ENCODE peak calls at places on chromosomes 5 and 9, in ten cellular contexts. One of them, this sample, is unnamed.

GRCh38 chr9:37903831-37904646 is at the start of gene SLC25A51:
- DNase-seq in GM23338: peak
- DNase-seq in NCI-H1092 treated with DMSO at 0.1 percent for 48 hours: peak
- DNase-seq in mesendoderm: peak
- DNase-seq in kidney epithelial cell: no peak
- DNase-seq in breast epithelium: peak
- DNase-seq in fibroblast of mammary gland: peak
- DNase-seq in HFFc6: peak
- DNase-seq in tibial nerve: peak
- DNase-seq in neural progenitor cell: peak
- DNase-seq in this sample: peak

GRCh38 chr9:14962193-14962899 is 52.1 kb upstream of the FREM1 start:
- DNase-seq in HFFc6: no peak
- DNase-seq in NCI-H1092 treated with DMSO at 0.1 percent for 48 hours: no peak
- DNase-seq in fibroblast of mammary gland: peak
- DNase-seq in GM23338: no peak
- DNase-seq in tibial nerve: peak
- DNase-seq in kidney epithelial cell: no peak
- DNase-seq in neural progenitor cell: no peak
- DNase-seq in breast epithelium: peak
- DNase-seq in mesendoderm: no peak
- DNase-seq in this sample: no peak

GRCh38 chr9:87081523-87081922 is 134.2 kb upstream of the GAS1 start:
- DNase-seq in tibial nerve: no peak
- DNase-seq in kidney epithelial cell: no peak
- DNase-seq in neural progenitor cell: no peak
- DNase-seq in HFFc6: no peak
- DNase-seq in NCI-H1092 treated with DMSO at 0.1 percent for 48 hours: no peak
- DNase-seq in fibroblast of mammary gland: no peak
- DNase-seq in mesendoderm: no peak
- DNase-seq in breast epithelium: no peak
- DNase-seq in GM23338: no peak
- DNase-seq in this sample: no peak

GRCh38 chr5:154654484-154655375 is 100.4 kb upstream of the LARP1 start:
- DNase-seq in kidney epithelial cell: no peak
- DNase-seq in GM23338: no peak
- DNase-seq in mesendoderm: no peak
- DNase-seq in neural progenitor cell: no peak
- DNase-seq in breast epithelium: no peak
- DNase-seq in fibroblast of mammary gland: no peak
- DNase-seq in NCI-H1092 treated with DMSO at 0.1 percent for 48 hours: no peak
- DNase-seq in HFFc6: no peak
- DNase-seq in tibial nerve: no peak
- DNase-seq in this sample: no peak

GRCh38 chr5:61289669-61290363 is 42.2 kb upstream of the ZSWIM6 start:
- DNase-seq in kidney epithelial cell: no peak
- DNase-seq in NCI-H1092 treated with DMSO at 0.1 percent for 48 hours: no peak
- DNase-seq in tibial nerve: no peak
- DNase-seq in HFFc6: no peak
- DNase-seq in neural progenitor cell: no peak
- DNase-seq in breast epithelium: no peak
- DNase-seq in fibroblast of mammary gland: no peak
- DNase-seq in mesendoderm: no peak
- DNase-seq in GM23338: no peak
- DNase-seq in this sample: no peak

GRCh38 chr9:96553070-96553469 is 66.6 kb downstream of the CDC14B start:
- DNase-seq in breast epithelium: no peak
- DNase-seq in NCI-H1092 treated with DMSO at 0.1 percent for 48 hours: no peak
- DNase-seq in kidney epithelial cell: no peak
- DNase-seq in fibroblast of mammary gland: peak
- DNase-seq in tibial nerve: no peak
- DNase-seq in neural progenitor cell: no peak
- DNase-seq in GM23338: no peak
- DNase-seq in HFFc6: peak
- DNase-seq in mesendoderm: no peak
- DNase-seq in this sample: peak

GRCh38 chr9:87698069-87698809 is 27.7 kb upstream of the CTSL start:
- DNase-seq in mesendoderm: no peak
- DNase-seq in breast epithelium: no peak
- DNase-seq in HFFc6: no peak
- DNase-seq in tibial nerve: no peak
- DNase-seq in kidney epithelial cell: no peak
- DNase-seq in GM23338: no peak
- DNase-seq in NCI-H1092 treated with DMSO at 0.1 percent for 48 hours: no peak
- DNase-seq in fibroblast of mammary gland: no peak
- DNase-seq in neural progenitor cell: no peak
- DNase-seq in this sample: no peak

GRCh38 chr5:167730121-167730520 is 561.3 kb upstream of the WWC1 start:
- DNase-seq in NCI-H1092 treated with DMSO at 0.1 percent for 48 hours: no peak
- DNase-seq in GM23338: no peak
- DNase-seq in kidney epithelial cell: peak
- DNase-seq in mesendoderm: peak
- DNase-seq in tibial nerve: no peak
- DNase-seq in HFFc6: peak
- DNase-seq in neural progenitor cell: no peak
- DNase-seq in fibroblast of mammary gland: peak
- DNase-seq in breast epithelium: no peak
- DNase-seq in this sample: peak

GRCh38 chr9:34741628-34742027 is 31.7 kb upstream of the CCL21 start:
- DNase-seq in breast epithelium: no peak
- DNase-seq in GM23338: no peak
- DNase-seq in fibroblast of mammary gland: no peak
- DNase-seq in neural progenitor cell: no peak
- DNase-seq in HFFc6: no peak
- DNase-seq in tibial nerve: no peak
- DNase-seq in mesendoderm: no peak
- DNase-seq in kidney epithelial cell: no peak
- DNase-seq in NCI-H1092 treated with DMSO at 0.1 percent for 48 hours: no peak
- DNase-seq in this sample: no peak

GRCh38 chr5:179554981-179555380 is 4.6 kb downstream of the RUFY1 start:
- DNase-seq in HFFc6: no peak
- DNase-seq in fibroblast of mammary gland: no peak
- DNase-seq in tibial nerve: no peak
- DNase-seq in mesendoderm: peak
- DNase-seq in breast epithelium: no peak
- DNase-seq in kidney epithelial cell: no peak
- DNase-seq in NCI-H1092 treated with DMSO at 0.1 percent for 48 hours: no peak
- DNase-seq in neural progenitor cell: no peak
- DNase-seq in GM23338: no peak
- DNase-seq in this sample: no peak

GRCh38 chr5:179253730-179254129 is 91.5 kb downstream of the ADAMTS2 start:
- DNase-seq in kidney epithelial cell: no peak
- DNase-seq in HFFc6: no peak
- DNase-seq in neural progenitor cell: no peak
- DNase-seq in tibial nerve: no peak
- DNase-seq in GM23338: no peak
- DNase-seq in NCI-H1092 treated with DMSO at 0.1 percent for 48 hours: no peak
- DNase-seq in breast epithelium: no peak
- DNase-seq in mesendoderm: no peak
- DNase-seq in fibroblast of mammary gland: no peak
- DNase-seq in this sample: no peak

GRCh38 chr5:88251048-88251711 is 17.5 kb downstream of the TMEM161B start:
- DNase-seq in breast epithelium: no peak
- DNase-seq in HFFc6: no peak
- DNase-seq in mesendoderm: no peak
- DNase-seq in kidney epithelial cell: peak
- DNase-seq in fibroblast of mammary gland: peak
- DNase-seq in tibial nerve: no peak
- DNase-seq in NCI-H1092 treated with DMSO at 0.1 percent for 48 hours: no peak
- DNase-seq in GM23338: no peak
- DNase-seq in neural progenitor cell: no peak
- DNase-seq in this sample: peak

GRCh38 chr9:112186695-112187094 is 11.6 kb upstream of the SUSD1 start:
- DNase-seq in breast epithelium: no peak
- DNase-seq in tibial nerve: no peak
- DNase-seq in GM23338: no peak
- DNase-seq in kidney epithelial cell: no peak
- DNase-seq in neural progenitor cell: no peak
- DNase-seq in fibroblast of mammary gland: no peak
- DNase-seq in mesendoderm: no peak
- DNase-seq in HFFc6: no peak
- DNase-seq in NCI-H1092 treated with DMSO at 0.1 percent for 48 hours: no peak
- DNase-seq in this sample: no peak

GRCh38 chr9:114619205-114619758 is 8.2 kb downstream of the TMEM268 start:
- DNase-seq in mesendoderm: no peak
- DNase-seq in GM23338: no peak
- DNase-seq in HFFc6: no peak
- DNase-seq in tibial nerve: no peak
- DNase-seq in fibroblast of mammary gland: no peak
- DNase-seq in NCI-H1092 treated with DMSO at 0.1 percent for 48 hours: no peak
- DNase-seq in kidney epithelial cell: no peak
- DNase-seq in neural progenitor cell: no peak
- DNase-seq in breast epithelium: no peak
- DNase-seq in this sample: no peak

GRCh38 chr9:120985759-120986353 is 59.3 kb upstream of the TRAF1 start:
- DNase-seq in fibroblast of mammary gland: peak
- DNase-seq in kidney epithelial cell: peak
- DNase-seq in breast epithelium: no peak
- DNase-seq in neural progenitor cell: peak
- DNase-seq in GM23338: peak
- DNase-seq in HFFc6: peak
- DNase-seq in tibial nerve: peak
- DNase-seq in mesendoderm: peak
- DNase-seq in NCI-H1092 treated with DMSO at 0.1 percent for 48 hours: peak
- DNase-seq in this sample: peak

GRCh38 chr9:18610956-18611355 is 137.0 kb downstream of the ADAMTSL1 start:
- DNase-seq in NCI-H1092 treated with DMSO at 0.1 percent for 48 hours: peak
- DNase-seq in kidney epithelial cell: no peak
- DNase-seq in GM23338: no peak
- DNase-seq in mesendoderm: no peak
- DNase-seq in breast epithelium: peak
- DNase-seq in HFFc6: no peak
- DNase-seq in fibroblast of mammary gland: no peak
- DNase-seq in neural progenitor cell: no peak
- DNase-seq in tibial nerve: no peak
- DNase-seq in this sample: peak

GRCh38 chr9:113228130-113228665 is 6.9 kb downstream of the SLC31A1 start:
- DNase-seq in mesendoderm: no peak
- DNase-seq in HFFc6: no peak
- DNase-seq in NCI-H1092 treated with DMSO at 0.1 percent for 48 hours: no peak
- DNase-seq in breast epithelium: no peak
- DNase-seq in tibial nerve: no peak
- DNase-seq in GM23338: no peak
- DNase-seq in fibroblast of mammary gland: no peak
- DNase-seq in kidney epithelial cell: no peak
- DNase-seq in neural progenitor cell: no peak
- DNase-seq in this sample: no peak

GRCh38 chr5:54785729-54786548 is 199.5 kb downstream of the ESM1 start:
- DNase-seq in neural progenitor cell: no peak
- DNase-seq in tibial nerve: peak
- DNase-seq in breast epithelium: peak
- DNase-seq in mesendoderm: peak
- DNase-seq in GM23338: no peak
- DNase-seq in kidney epithelial cell: no peak
- DNase-seq in fibroblast of mammary gland: no peak
- DNase-seq in HFFc6: no peak
- DNase-seq in NCI-H1092 treated with DMSO at 0.1 percent for 48 hours: no peak
- DNase-seq in this sample: peak

GRCh38 chr9:115341401-115341800 is 223.4 kb upstream of the TNC start:
- DNase-seq in breast epithelium: no peak
- DNase-seq in tibial nerve: peak
- DNase-seq in GM23338: no peak
- DNase-seq in neural progenitor cell: no peak
- DNase-seq in kidney epithelial cell: no peak
- DNase-seq in mesendoderm: no peak
- DNase-seq in HFFc6: no peak
- DNase-seq in NCI-H1092 treated with DMSO at 0.1 percent for 48 hours: no peak
- DNase-seq in fibroblast of mammary gland: peak
- DNase-seq in this sample: no peak

GRCh38 chr9:128910906-128911305 is 9.9 kb upstream of the PHYHD1 start:
- DNase-seq in NCI-H1092 treated with DMSO at 0.1 percent for 48 hours: no peak
- DNase-seq in GM23338: no peak
- DNase-seq in mesendoderm: no peak
- DNase-seq in neural progenitor cell: no peak
- DNase-seq in kidney epithelial cell: no peak
- DNase-seq in breast epithelium: no peak
- DNase-seq in HFFc6: no peak
- DNase-seq in fibroblast of mammary gland: no peak
- DNase-seq in tibial nerve: no peak
- DNase-seq in this sample: no peak

GRCh38 chr5:93150311-93151012 is 430.6 kb downstream of the NR2F1-AS1 start:
- DNase-seq in fibroblast of mammary gland: peak
- DNase-seq in tibial nerve: no peak
- DNase-seq in neural progenitor cell: no peak
- DNase-seq in NCI-H1092 treated with DMSO at 0.1 percent for 48 hours: no peak
- DNase-seq in GM23338: peak
- DNase-seq in HFFc6: peak
- DNase-seq in breast epithelium: no peak
- DNase-seq in kidney epithelial cell: no peak
- DNase-seq in mesendoderm: no peak
- DNase-seq in this sample: peak

GRCh38 chr9:89603629-89604462 is 966 bp upstream of the GADD45G start:
- DNase-seq in fibroblast of mammary gland: no peak
- DNase-seq in breast epithelium: peak
- DNase-seq in tibial nerve: peak
- DNase-seq in mesendoderm: peak
- DNase-seq in NCI-H1092 treated with DMSO at 0.1 percent for 48 hours: peak
- DNase-seq in HFFc6: no peak
- DNase-seq in kidney epithelial cell: peak
- DNase-seq in neural progenitor cell: peak
- DNase-seq in GM23338: peak
- DNase-seq in this sample: peak

GRCh38 chr9:19286634-19287188 is 56.2 kb downstream of the DENND4C start:
- DNase-seq in GM23338: no peak
- DNase-seq in fibroblast of mammary gland: peak
- DNase-seq in NCI-H1092 treated with DMSO at 0.1 percent for 48 hours: no peak
- DNase-seq in breast epithelium: no peak
- DNase-seq in HFFc6: no peak
- DNase-seq in neural progenitor cell: no peak
- DNase-seq in tibial nerve: no peak
- DNase-seq in kidney epithelial cell: no peak
- DNase-seq in mesendoderm: no peak
- DNase-seq in this sample: peak

GRCh38 chr9:37324691-37325490 is 97.6 kb upstream of the GRHPR start:
- DNase-seq in NCI-H1092 treated with DMSO at 0.1 percent for 48 hours: peak
- DNase-seq in fibroblast of mammary gland: no peak
- DNase-seq in GM23338: peak
- DNase-seq in breast epithelium: no peak
- DNase-seq in mesendoderm: no peak
- DNase-seq in kidney epithelial cell: no peak
- DNase-seq in neural progenitor cell: peak
- DNase-seq in tibial nerve: no peak
- DNase-seq in HFFc6: no peak
- DNase-seq in this sample: no peak

GRCh38 chr5:133697536-133698258 is 85.4 kb upstream of the FSTL4 start:
- DNase-seq in fibroblast of mammary gland: no peak
- DNase-seq in HFFc6: no peak
- DNase-seq in breast epithelium: no peak
- DNase-seq in NCI-H1092 treated with DMSO at 0.1 percent for 48 hours: no peak
- DNase-seq in mesendoderm: no peak
- DNase-seq in GM23338: no peak
- DNase-seq in kidney epithelial cell: no peak
- DNase-seq in neural progenitor cell: no peak
- DNase-seq in tibial nerve: no peak
- DNase-seq in this sample: no peak

GRCh38 chr5:171628344-171628743 is 157.3 kb upstream of the SMIM23 start:
- DNase-seq in GM23338: no peak
- DNase-seq in neural progenitor cell: no peak
- DNase-seq in HFFc6: no peak
- DNase-seq in NCI-H1092 treated with DMSO at 0.1 percent for 48 hours: no peak
- DNase-seq in breast epithelium: no peak
- DNase-seq in fibroblast of mammary gland: no peak
- DNase-seq in tibial nerve: peak
- DNase-seq in kidney epithelial cell: no peak
- DNase-seq in mesendoderm: no peak
- DNase-seq in this sample: no peak

GRCh38 chr9:87324613-87325194 is 173.0 kb upstream of the DAPK1 start:
- DNase-seq in kidney epithelial cell: no peak
- DNase-seq in NCI-H1092 treated with DMSO at 0.1 percent for 48 hours: peak
- DNase-seq in breast epithelium: no peak
- DNase-seq in tibial nerve: peak
- DNase-seq in neural progenitor cell: peak
- DNase-seq in HFFc6: peak
- DNase-seq in fibroblast of mammary gland: peak
- DNase-seq in mesendoderm: peak
- DNase-seq in GM23338: peak
- DNase-seq in this sample: peak

GRCh38 chr5:43213951-43214350 is 21.9 kb downstream of the NIM1K start:
- DNase-seq in HFFc6: no peak
- DNase-seq in GM23338: no peak
- DNase-seq in neural progenitor cell: no peak
- DNase-seq in mesendoderm: no peak
- DNase-seq in NCI-H1092 treated with DMSO at 0.1 percent for 48 hours: no peak
- DNase-seq in kidney epithelial cell: no peak
- DNase-seq in breast epithelium: no peak
- DNase-seq in fibroblast of mammary gland: no peak
- DNase-seq in tibial nerve: no peak
- DNase-seq in this sample: no peak